ENCODE peak calls at places on chromosome 18, in eight cellular contexts. G is EH; H is anterior cingulate cortex; L is stimulated activated CD4-positive, alpha-beta T cell treated with anti-CD3 and anti-CD28 coated beads, Interleukin-4, amount 100 ng/mL, for 48 hours; F is mesendoderm; C is activated T-cell treated with anti-CD3 and anti-CD28 coated beads for 1 hour; I is NCI-H2029 treated with DMSO at 0.1 percent for 48 hours; R is Caco-2. E is an unnamed sample.

GRCh38 chr18:67282796-67283195 is 233.7 kb downstream of the DSEL start:
- DNase-seq in I (no peak), F (no peak), R (no peak), G (peak; percentile 55), C (no peak), H (no peak), L (no peak), E (no peak)

GRCh38 chr18:23992119-23992940 is 22.2 kb upstream of the TTC39C start:
- DNase-seq in G (peak; percentile 75), H (peak; percentile 23), I (no peak), R (no peak), L (no peak), F (no peak), C (no peak), E (no peak)

GRCh38 chr18:61894751-61895524 is 2.1 kb upstream of the RNF152 start:
- DNase-seq in C (no peak), F (no peak), H (no peak), L (no peak), G (no peak), R (no peak), I (no peak), E (no peak)

GRCh38 chr18:48022531-48023330 is 92.3 kb upstream of the SMAD2 start:
- DNase-seq in L (no peak), H (no peak), C (no peak), I (peak; percentile 56), F (peak; percentile 88), R (no peak), G (peak; percentile 66), E (peak; percentile 31)

GRCh38 chr18:63890950-63891304 is 3.4 kb downstream of the SERPINB2 start:
- DNase-seq in H (no peak), I (no peak), C (no peak), F (no peak), L (no peak), G (peak; percentile 65), R (no peak), E (no peak)

GRCh38 chr18:23121133-23121532 is 14.2 kb upstream of the CABLES1 start:
- DNase-seq in L (no peak), F (no peak), C (no peak), I (no peak), H (no peak), G (no peak), R (no peak), E (no peak)

GRCh38 chr18:55425698-55426097 is 162.3 kb downstream of the TCF4 start:
- DNase-seq in F (no peak), G (no peak), H (no peak), I (no peak), L (no peak), R (no peak), C (no peak), E (no peak)

GRCh38 chr18:35383136-35383535 is 6.0 kb upstream of the ZNF396 start:
- DNase-seq in G (no peak), R (no peak), L (no peak), H (no peak), F (no peak), C (no peak), I (no peak), E (no peak)

GRCh38 chr18:22378672-22379282 is 38.9 kb downstream of the CTAGE1 start:
- DNase-seq in C (peak; percentile 1), F (peak; percentile 57), H (no peak), I (no peak), G (peak; percentile 53), L (no peak), R (peak; percentile 53), E (no peak)

GRCh38 chr18:74819433-74820059 is 221.9 kb downstream of the ZNF407 start:
- DNase-seq in I (no peak), R (peak; percentile 36), L (no peak), G (no peak), H (no peak), F (peak; percentile 95), C (no peak), E (no peak)

GRCh38 chr18:36849288-36850011 is 20.5 kb downstream of the KIAA1328 start:
- DNase-seq in L (no peak), F (no peak), G (peak; percentile 88), R (no peak), I (no peak), C (no peak), H (no peak), E (no peak)

GRCh38 chr18:41655074-41655473 is 300.0 kb upstream of the PIK3C3 start:
- DNase-seq in F (no peak), R (no peak), H (no peak), I (no peak), C (no peak), L (no peak), G (no peak), E (no peak)

GRCh38 chr18:63322246-63322645 is 2.7 kb upstream of the BCL2 start:
- DNase-seq in C (no peak), H (no peak), L (no peak), I (no peak), R (no peak), F (no peak), G (no peak), E (no peak)

GRCh38 chr18:2856499-2856898 is 9.7 kb downstream of the EMILIN2 start:
- DNase-seq in L (no peak), F (no peak), I (no peak), H (no peak), R (no peak), G (peak; percentile 37), C (no peak), E (no peak)

GRCh38 chr18:76450452-76450851 is 44.6 kb downstream of the ZNF516 start:
- DNase-seq in I (no peak), R (no peak), G (peak; percentile 51), H (no peak), F (no peak), L (no peak), C (no peak), E (no peak)

GRCh38 chr18:57660961-57661360 is 39.3 kb upstream of the NARS1 start:
- DNase-seq in F (no peak), L (no peak), H (no peak), R (no peak), C (no peak), I (no peak), G (peak; percentile 93), E (no peak)

GRCh38 chr18:36519358-36519757 is 221.8 kb downstream of the FHOD3 start:
- DNase-seq in L (no peak), G (peak; percentile 76), I (no peak), C (no peak), F (no peak), H (no peak), R (no peak), E (no peak)

GRCh38 chr18:73688851-73689659 is 458.6 kb downstream of the FBXO15 start:
- DNase-seq in C (no peak), F (peak; percentile 43), H (no peak), L (no peak), I (no peak), G (peak; percentile 98), R (no peak), E (no peak)

GRCh38 chr18:5628512-5629255 is 84.9 kb upstream of the EPB41L3 start:
- DNase-seq in H (peak; percentile 18), C (no peak), L (no peak), I (no peak), G (peak; percentile 13), R (peak; percentile 62), F (peak; percentile 66), E (peak; percentile 25)

E was measured in GM12892.